ENCODE peak calls at places on chromosomes 11 and 22, in eight cellular contexts. Y is thoracic aorta; C is adrenal gland; V is AG04450; Q is K562; J is CD8-positive, alpha-beta memory T cell; P is fibroblast of lung; M is colonic mucosa. U is an unnamed sample.

GRCh38 chr11:96715208-96715607 is 325.4 kb downstream of the JRKL start:
- DNase-seq in M (no peak), V (no peak), P (peak; percentile 3), J (no peak), Q (no peak), Y (no peak), C (no peak), U (no peak)

GRCh38 chr22:32859743-32860142 is 58.2 kb downstream of the TIMP3 start:
- DNase-seq in V (no peak), J (no peak), Q (no peak), M (no peak), P (no peak), Y (no peak), C (no peak), U (no peak)

GRCh38 chr22:47836957-47837356 is 1074.5 kb downstream of the TBC1D22A start:
- DNase-seq in V (no peak), Q (no peak), Y (no peak), P (peak; percentile 24), C (no peak), M (no peak), J (no peak), U (no peak)

GRCh38 chr22:22884888-22885840 is 2.5 kb upstream of the IGLL5 start:
- DNase-seq in Y (no peak), P (no peak), J (no peak), Q (peak; percentile 57), V (no peak), M (no peak), C (no peak), U (no peak)

GRCh38 chr11:125108469-125108868 is 3.0 kb downstream of the TMEM218 start:
- DNase-seq in C (no peak), J (no peak), V (no peak), Y (no peak), P (peak; percentile 54), Q (no peak), M (no peak), U (no peak)

GRCh38 chr22:49925525-49926128 is 7.2 kb downstream of the CRELD2 start:
- DNase-seq in J (peak; percentile 73), P (no peak), V (no peak), C (no peak), Q (no peak), M (no peak), Y (no peak), U (no peak)

GRCh38 chr11:126153999-126154398 is 57.5 kb downstream of the RPUSD4 start:
- DNase-seq in C (no peak), Y (no peak), M (no peak), V (no peak), J (no peak), P (peak; percentile 97), Q (no peak), U (no peak)

GRCh38 chr11:8429483-8429882 is 164.5 kb downstream of the STK33 start:
- DNase-seq in M (no peak), Q (no peak), Y (no peak), V (no peak), P (no peak), J (no peak), C (no peak), U (no peak)

GRCh38 chr11:62400760-62401159 is 18.1 kb upstream of the SCGB1A1 start:
- DNase-seq in V (peak; percentile 46), M (peak; percentile 70), Y (peak; percentile 51), J (no peak), Q (no peak), P (peak; percentile 90), C (peak; percentile 71), U (peak; percentile 80)

GRCh38 chr22:41968601-41969000 is 642 bp upstream of the SEPTIN3 start:
- DNase-seq in Y (no peak), J (no peak), C (no peak), Q (no peak), M (peak; percentile 50), P (no peak), V (no peak), U (no peak)

GRCh38 chr11:73528420-73528819 is 69.5 kb downstream of the FAM168A start:
- DNase-seq in P (no peak), C (no peak), M (no peak), Q (no peak), J (no peak), Y (no peak), V (no peak), U (no peak)

GRCh38 chr22:28801845-28802594 is 1.7 kb upstream of the XBP1 start:
- DNase-seq in J (no peak), V (no peak), M (peak; percentile 65), Y (no peak), C (no peak), P (no peak), Q (peak; percentile 53), U (no peak)

GRCh38 chr11:47510231-47510630 is 42.7 kb downstream of the CELF1 start:
- DNase-seq in C (no peak), Y (no peak), V (no peak), P (no peak), M (no peak), Q (no peak), J (no peak), U (no peak)

GRCh38 chr11:2549080-2549479 is 104.3 kb downstream of the KCNQ1 start:
- DNase-seq in M (no peak), C (peak; percentile 13), V (no peak), Y (no peak), J (no peak), P (no peak), Q (no peak), U (no peak)

GRCh38 chr11:5880329-5880728 is at the start of gene OR52E4:
- DNase-seq in Y (no peak), Q (no peak), V (no peak), P (no peak), C (no peak), J (no peak), M (no peak), U (no peak)

GRCh38 chr11:110377451-110377850 is 52.3 kb upstream of the FDX1 start:
- DNase-seq in J (no peak), P (no peak), Y (no peak), Q (no peak), C (no peak), M (no peak), V (no peak), U (no peak)
- H3K27ac ChIP-seq in J (no peak overlapping the region), P (no peak overlapping the region), Y (no peak overlapping the region), Q (no peak overlapping the region), C (no peak overlapping the region), M (no peak overlapping the region), V (no peak overlapping the region), U (peak overlapping the region; percentile 65)

GRCh38 chr11:88484873-88485621 is 147.5 kb upstream of the CTSC start:
- DNase-seq in V (no peak), Y (no peak), P (peak; percentile 29), C (peak; percentile 40), J (no peak), M (peak; percentile 39), Q (peak; percentile 62), U (no peak)
- H3K27ac ChIP-seq in V (no peak overlapping the region), Y (no peak overlapping the region), P (no peak overlapping the region), C (no peak overlapping the region), J (no peak overlapping the region), M (no peak overlapping the region), Q (peak overlapping the region; percentile 55), U (no peak overlapping the region)

GRCh38 chr11:131913267-131913666 is 542.9 kb downstream of the NTM start:
- DNase-seq in Q (no peak), P (no peak), M (no peak), Y (no peak), C (no peak), J (no peak), V (no peak), U (no peak)
- H3K27ac ChIP-seq in Q (no peak overlapping the region), P (no peak overlapping the region), M (no peak overlapping the region), Y (no peak overlapping the region), C (no peak overlapping the region), J (no peak overlapping the region), V (no peak overlapping the region), U (no peak overlapping the region)

GRCh38 chr11:31808721-31809542 is 2.2 kb downstream of the PAX6 start:
- DNase-seq in P (no peak), M (no peak), Q (no peak), J (no peak), C (no peak), V (no peak), Y (no peak), U (no peak)
- H3K27ac ChIP-seq in P (no peak overlapping the region), M (no peak overlapping the region), Q (no peak overlapping the region), J (no peak overlapping the region), C (no peak overlapping the region), V (no peak overlapping the region), Y (no peak overlapping the region), U (no peak overlapping the region)

DNA sequence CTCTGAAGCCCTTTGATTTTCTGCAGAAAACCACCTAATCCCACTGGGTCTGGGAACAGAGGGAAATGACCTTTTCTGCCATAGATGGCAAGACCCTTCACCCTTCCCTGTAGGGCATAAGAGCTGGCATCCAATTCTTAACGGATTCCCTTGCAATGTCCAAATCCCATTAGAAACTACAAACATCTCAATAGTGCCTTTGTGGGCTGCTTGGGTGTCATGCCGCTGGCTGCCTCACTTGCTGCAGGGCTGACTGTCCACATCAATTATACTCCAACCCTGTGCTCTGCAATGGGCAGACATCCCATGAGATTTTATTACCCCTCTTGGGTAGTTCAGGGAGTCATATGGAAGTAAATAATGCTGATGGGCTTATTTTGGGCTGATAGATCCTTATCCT is 7.2 kb downstream of the GRAP2 start:
- DNase-seq in P (no peak), M (no peak), V (no peak), Q (no peak), C (no peak), Y (no peak), J (no peak), U (no peak)
- H3K27ac ChIP-seq in P (no peak overlapping the region), M (no peak overlapping the region), V (no peak overlapping the region), Q (peak overlapping the region; percentile 46), C (no peak overlapping the region), Y (no peak overlapping the region), J (peak overlapping the region; percentile 18), U (no peak overlapping the region)

DNA sequence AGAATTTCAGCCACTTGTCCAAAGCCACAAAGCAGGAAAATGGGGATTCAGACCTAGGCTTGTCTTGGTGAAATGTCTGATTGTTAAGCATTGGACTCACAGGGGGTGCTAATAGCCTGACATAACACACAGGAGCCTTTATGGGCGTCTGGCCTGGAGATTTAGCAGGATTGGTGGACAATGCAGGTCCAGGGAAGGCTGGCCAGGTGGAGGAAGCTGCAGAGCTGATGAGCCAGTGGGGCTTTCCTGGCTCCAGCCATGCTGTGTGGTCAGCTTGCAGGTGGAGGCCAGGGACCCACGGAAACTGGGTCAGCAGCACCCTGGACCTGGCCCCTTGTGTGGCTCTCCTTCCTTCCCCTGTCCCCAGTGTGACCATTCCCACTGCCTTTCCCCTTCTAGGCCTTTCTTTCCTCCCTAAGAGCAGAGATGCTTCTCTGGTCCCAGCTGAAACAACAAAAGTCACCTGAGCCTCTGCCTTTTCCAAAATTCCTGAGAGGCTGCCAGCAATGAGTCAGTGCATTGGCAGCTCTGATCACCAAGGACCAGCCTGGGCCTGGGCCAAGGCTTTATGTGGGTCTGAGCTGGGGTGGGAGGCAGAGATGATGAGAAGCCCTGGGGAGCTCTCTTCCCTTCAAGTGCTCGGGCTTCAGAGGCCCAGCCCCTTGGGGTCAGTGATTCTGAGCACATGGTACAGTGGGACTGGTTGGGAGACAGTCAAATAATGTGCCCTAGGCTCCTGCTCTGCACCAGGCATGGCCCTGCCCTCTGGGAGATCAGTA is 85.2 kb downstream of the CCDC81 start:
- DNase-seq in Y (peak; percentile 29), M (no peak), C (peak; percentile 85), P (peak; percentile 71), J (no peak), Q (no peak), V (peak; percentile 83), U (no peak)
- H3K27ac ChIP-seq in Y (no peak overlapping the region), M (no peak overlapping the region), C (no peak overlapping the region), P (no peak overlapping the region), J (no peak overlapping the region), Q (no peak overlapping the region), V (peak overlapping the region; percentile 49), U (peak overlapping the region; percentile 20)

GRCh38 chr22:30286813-30287625 is 2.3 kb downstream of the CASTOR1 start:
- DNase-seq in Q (peak; percentile 71), V (no peak), C (peak; percentile 65), Y (no peak), M (peak; percentile 88), J (peak; percentile 81), P (peak; percentile 38), U (no peak)
- H3K27ac ChIP-seq in Q (no peak overlapping the region), V (no peak overlapping the region), C (no peak overlapping the region), Y (no peak overlapping the region), M (no peak overlapping the region), J (no peak overlapping the region), P (no peak overlapping the region), U (no peak overlapping the region)

U was measured in gastrocnemius medialis.